ENCODE peak calls at places on chromosome 4, in seven cellular contexts. G is thoracic aorta; Q is cardiac muscle cell; R is sigmoid colon; K is Jurkat, Clone E6-1; T is IMR-90; E is fibroblast of lung. D is an unnamed sample.

GRCh38 chr4:158130204-158130603 is 42.6 kb downstream of the GASK1B start:
- DNase-seq in G (no peak), Q (no peak), R (no peak), K (no peak), T (no peak), E (no peak), D (no peak)

GRCh38 chr4:67721317-67721769 is 20.4 kb upstream of the UBA6 start:
- DNase-seq in G (no peak), Q (no peak), R (no peak), K (no peak), T (no peak), E (no peak), D (no peak)

GRCh38 chr4:173318648-173319211 is 15.4 kb downstream of the HMGB2 start:
- DNase-seq in G (no peak), Q (peak), R (no peak), K (no peak), T (peak), E (peak), D (peak)

GRCh38 chr4:137025484-137026059 is 506.7 kb downstream of the PCDH18 start:
- DNase-seq in G (no peak), Q (no peak), R (no peak), K (no peak), T (no peak), E (no peak), D (no peak)

GRCh38 chr4:7980036-7980435 is 40.4 kb upstream of the AFAP1 start:
- DNase-seq in G (no peak), Q (no peak), R (no peak), K (no peak), T (peak), E (peak), D (no peak)

GRCh38 chr4:125280892-125281403 is 33.8 kb upstream of the FAT4 start:
- DNase-seq in G (no peak), Q (no peak), R (no peak), K (no peak), T (no peak), E (no peak), D (no peak)

GRCh38 chr4:10086506-10087120 is 30.0 kb downstream of the WDR1 start:
- DNase-seq in G (no peak), Q (no peak), R (peak), K (no peak), T (no peak), E (no peak), D (no peak)

GRCh38 chr4:150679767-150680088 is 97.8 kb downstream of the MAB21L2 start:
- DNase-seq in G (no peak), Q (no peak), R (no peak), K (no peak), T (peak), E (peak), D (no peak)

GRCh38 chr4:181792641-181793612 is 450.3 kb upstream of the TENM3 start:
- DNase-seq in G (no peak), Q (no peak), R (no peak), K (no peak), T (no peak), E (no peak), D (peak)

GRCh38 chr4:102736636-102737549 is 23.9 kb downstream of the MANBA start:
- DNase-seq in G (no peak), Q (no peak), R (no peak), K (no peak), T (no peak), E (peak), D (peak)

GRCh38 chr4:134174271-134174670 is 27.3 kb downstream of the PABPC4L start:
- DNase-seq in G (no peak), Q (no peak), R (no peak), K (no peak), T (no peak), E (no peak), D (no peak)

GRCh38 chr4:168835880-168836454 is 174.1 kb downstream of the CBR4 start:
- DNase-seq in G (no peak), Q (no peak), R (no peak), K (no peak), T (no peak), E (no peak), D (no peak)
- H3K4me3 ChIP-seq in G (peak), Q (no peak), R (peak), K (no peak), T (no peak), E (no peak), D (no peak)

GRCh38 chr4:4385729-4386295 is 1.1 kb upstream of the NSG1 start:
- DNase-seq in G (no peak), Q (no peak), R (peak), K (no peak), T (no peak), E (no peak), D (no peak)

GRCh38 chr4:4386736-4387392 is at the start of gene NSG1:
- DNase-seq in G (no peak), Q (peak), R (no peak), K (no peak), T (peak), E (peak), D (peak)

GRCh38 chr4:4387531-4388311 is 819 bp downstream of the NSG1 start:
- DNase-seq in G (no peak), Q (no peak), R (peak), K (no peak), T (no peak), E (no peak), D (no peak)

GRCh38 chr4:4384837-4385236 is 2.1 kb upstream of the NSG1 start:
- DNase-seq in G (no peak), Q (peak), R (no peak), K (no peak), T (peak), E (no peak), D (peak)

GRCh38 chr4:4386296-4386735 is 586 bp upstream of the NSG1 start:
- DNase-seq in G (no peak), Q (peak), R (peak), K (peak), T (no peak), E (no peak), D (peak)
- H3K4me3 ChIP-seq in G (peak), Q (peak), R (peak), K (peak), T (peak), E (peak), D (peak)

GRCh38 chr4:107896158-107896645 is 35.1 kb upstream of the CYP2U1 start:
- DNase-seq in G (no peak), Q (no peak), R (no peak), K (no peak), T (peak), E (peak), D (no peak)
- H3K4me3 ChIP-seq in G (peak), Q (no peak), R (no peak), K (no peak), T (no peak), E (no peak), D (no peak)

GRCh38 chr4:110617095-110617494 is 5.8 kb downstream of the PITX2 start:
- DNase-seq in G (no peak), Q (peak), R (no peak), K (no peak), T (no peak), E (no peak), D (no peak)

GRCh38 chr4:110616162-110617062 is 6.5 kb downstream of the PITX2 start:
- DNase-seq in G (no peak), Q (no peak), R (no peak), K (no peak), T (no peak), E (no peak), D (no peak)

GRCh38 chr4:110614981-110615365 is 7.9 kb downstream of the PITX2 start:
- DNase-seq in G (no peak), Q (no peak), R (no peak), K (no peak), T (no peak), E (no peak), D (no peak)

GRCh38 chr4:110614173-110614948 is 8.5 kb downstream of the PITX2 start:
- DNase-seq in G (no peak), Q (no peak), R (no peak), K (no peak), T (no peak), E (no peak), D (no peak)

GRCh38 chr4:110615366-110616161 is 7.3 kb downstream of the PITX2 start:
- DNase-seq in G (no peak), Q (peak), R (no peak), K (no peak), T (no peak), E (no peak), D (no peak)
- H3K4me3 ChIP-seq in G (no peak), Q (no peak), R (no peak), K (no peak), T (no peak), E (no peak), D (no peak)

GRCh38 chr4:148095346-148095923 is 346.8 kb downstream of the NR3C2 start:
- DNase-seq in G (no peak), Q (no peak), R (no peak), K (no peak), T (no peak), E (no peak), D (no peak)
- H3K4me3 ChIP-seq in G (no peak), Q (no peak), R (no peak), K (no peak), T (no peak), E (no peak), D (no peak)